ENCODE peak calls at places on chromosomes 5 and 9, in six cellular contexts. U is mesendoderm, V is stomach, K is IMR-90, G is kidney, F is heart right ventricle. H is an unnamed sample. For H3K4me1, the result is how much of the 10 kb centered on the place peaks cover.

GRCh38 chr9:92097997-92098482 is 17.2 kb downstream of the SPTLC1 start:
- DNase-seq in U (peak), V (peak), K (peak), G (peak), F (peak), H (peak)

GRCh38 chr5:86909461-86909881 is 291.7 kb downstream of the COX7C start:
- DNase-seq in U (peak), V (no peak), K (peak), G (no peak), F (no peak), H (no peak)

GRCh38 chr5:179422213-179422839 is 77.1 kb upstream of the ADAMTS2 start:
- DNase-seq in U (no peak), V (no peak), K (no peak), G (no peak), F (no peak), H (no peak)

GRCh38 chr5:135497971-135498661 is 37.6 kb downstream of the NEUROG1 start:
- DNase-seq in U (no peak), V (no peak), K (no peak), G (no peak), F (no peak), H (no peak)

GRCh38 chr9:93041108-93041802 is 17.2 kb upstream of the SUSD3 start:
- DNase-seq in U (peak), V (no peak), K (no peak), G (no peak), F (no peak), H (no peak)

GRCh38 chr9:36163840-36164175 is 5.4 kb upstream of the CCIN start:
- DNase-seq in U (no peak), V (no peak), K (peak), G (peak), F (no peak), H (no peak)

GRCh38 chr5:126248611-126249010 is 174.6 kb upstream of the GRAMD2B start:
- DNase-seq in U (no peak), V (no peak), K (no peak), G (no peak), F (no peak), H (no peak)

GRCh38 chr9:6576930-6577329 is 68.6 kb downstream of the GLDC start:
- DNase-seq in U (no peak), V (no peak), K (no peak), G (no peak), F (no peak), H (no peak)

GRCh38 chr5:141882594-141883183 is 4.5 kb upstream of the PCDH1 start:
- DNase-seq in U (peak), V (no peak), K (no peak), G (peak), F (no peak), H (no peak)

GRCh38 chr5:11595045-11595444 is 309.2 kb downstream of the CTNND2 start:
- DNase-seq in U (peak), V (no peak), K (no peak), G (no peak), F (no peak), H (no peak)

GRCh38 chr9:129225815-129226214 is 47.8 kb upstream of the IER5L start:
- DNase-seq in U (peak), V (peak), K (peak), G (peak), F (peak), H (peak)

GRCh38 chr5:145347026-145347616 is 488.0 kb downstream of the PRELID2 start:
- DNase-seq in U (peak), V (no peak), K (peak), G (no peak), F (no peak), H (no peak)

GRCh38 chr9:2140600-2141223 is 125.6 kb downstream of the SMARCA2 start:
- DNase-seq in U (no peak), V (no peak), K (no peak), G (no peak), F (no peak), H (no peak)

GRCh38 chr5:13115476-13115875 is 829.0 kb downstream of the DNAH5 start:
- DNase-seq in U (no peak), V (no peak), K (no peak), G (no peak), F (no peak), H (no peak)

GRCh38 chr5:179820483-179821297 is at the start of gene SQSTM1:
- DNase-seq in U (peak), V (peak), K (peak), G (peak), F (peak), H (peak)

DNA sequence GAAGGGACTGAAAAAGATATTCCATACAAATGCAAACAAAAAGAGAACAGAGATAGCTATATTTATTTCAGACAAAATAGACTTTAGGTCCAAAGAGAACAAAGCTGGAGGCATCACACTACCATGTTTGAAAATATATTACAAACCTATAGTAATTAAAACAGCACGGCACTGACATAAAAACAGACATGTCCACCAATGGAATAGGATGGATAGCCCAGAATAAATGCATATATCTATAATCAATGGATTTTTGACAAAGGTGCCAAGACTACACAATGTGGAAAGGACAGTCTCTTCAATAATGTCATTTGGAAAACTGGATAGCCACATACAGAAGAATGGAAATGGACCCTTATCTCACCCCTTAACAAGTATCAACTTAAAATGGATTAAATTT is 10.2 kb downstream of the PRKAA1 start:
- DNase-seq in U (no peak), V (no peak), K (no peak), G (no peak), F (no peak), H (no peak)
- H3K4me1 ChIP-seq in U (under half), V (under half), K (under half), G (under half), F (half or more), H (under half)

GRCh38 chr9:135501261-135502167 is 1.0 kb downstream of the MRPS2 start:
- DNase-seq in U (peak), V (peak), K (no peak), G (peak), F (no peak), H (peak)

GRCh38 chr9:135499326-135500070 is 984 bp upstream of the MRPS2 start:
- DNase-seq in U (peak), V (peak), K (peak), G (peak), F (peak), H (peak)

GRCh38 chr9:135500071-135500524 is 384 bp upstream of the MRPS2 start:
- DNase-seq in U (no peak), V (no peak), K (peak), G (no peak), F (no peak), H (no peak)

GRCh38 chr9:135500525-135501260 is at the start of gene MRPS2:
- DNase-seq in U (peak), V (peak), K (peak), G (peak), F (peak), H (peak)

GRCh38 chr9:135498381-135499126 is 1.9 kb upstream of the MRPS2 start:
- DNase-seq in U (no peak), V (no peak), K (no peak), G (peak), F (no peak), H (peak)
- H3K4me3 ChIP-seq in U (no peak), V (no peak), K (no peak), G (no peak), F (no peak), H (peak)

GRCh38 chr9:78296893-78297671 is at the start of gene PSAT1:
- DNase-seq in U (peak), V (peak), K (peak), G (peak), F (peak), H (peak)

GRCh38 chr9:78296208-78296892 is 575 bp upstream of the PSAT1 start:
- DNase-seq in U (peak), V (peak), K (peak), G (no peak), F (peak), H (peak)

GRCh38 chr9:78294290-78295176 is 2.4 kb upstream of the PSAT1 start:
- DNase-seq in U (no peak), V (no peak), K (no peak), G (no peak), F (no peak), H (no peak)

GRCh38 chr9:78295177-78295575 is 1.7 kb upstream of the PSAT1 start:
- DNase-seq in U (peak), V (no peak), K (no peak), G (no peak), F (no peak), H (no peak)

DNA sequence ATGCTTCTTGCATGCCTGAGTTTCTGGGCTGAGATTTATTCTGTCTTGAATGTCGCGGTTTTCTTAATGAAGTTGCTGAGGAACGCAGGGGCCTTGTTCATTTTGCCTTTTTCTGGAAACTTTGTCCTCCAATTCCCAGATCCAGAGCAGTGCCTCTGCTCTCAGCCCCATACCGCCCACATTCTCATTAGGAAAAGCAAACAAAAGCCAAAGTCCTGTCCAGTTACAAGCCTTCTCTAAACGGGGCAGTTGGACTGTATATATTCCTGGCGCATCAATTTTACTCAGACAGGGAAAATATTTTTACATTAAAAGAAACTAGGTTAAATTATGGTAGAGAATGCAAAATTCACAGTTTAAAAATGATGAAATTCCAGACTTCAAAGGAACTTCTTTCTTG is 1.2 kb upstream of the PSAT1 start:
- DNase-seq in U (no peak), V (no peak), K (no peak), G (no peak), F (no peak), H (no peak)
- H3K27ac ChIP-seq in U (peak), V (no peak), K (peak), G (no peak), F (no peak), H (no peak)

GRCh38 chr5:38467353-38468040 is 88.9 kb downstream of the LIFR start:
- DNase-seq in U (no peak), V (peak), K (peak), G (peak), F (peak), H (no peak)
- H3K4me1 ChIP-seq in U (under half), V (under half), K (under half), G (half or more), F (half or more), H (under half)

GRCh38 chr9:85914108-85914507 is 26.8 kb upstream of the NAA35 start:
- DNase-seq in U (no peak), V (no peak), K (no peak), G (no peak), F (no peak), H (no peak)
- H3K4me3 ChIP-seq in U (no peak), V (no peak), K (no peak), G (no peak), F (no peak), H (no peak)

DNA sequence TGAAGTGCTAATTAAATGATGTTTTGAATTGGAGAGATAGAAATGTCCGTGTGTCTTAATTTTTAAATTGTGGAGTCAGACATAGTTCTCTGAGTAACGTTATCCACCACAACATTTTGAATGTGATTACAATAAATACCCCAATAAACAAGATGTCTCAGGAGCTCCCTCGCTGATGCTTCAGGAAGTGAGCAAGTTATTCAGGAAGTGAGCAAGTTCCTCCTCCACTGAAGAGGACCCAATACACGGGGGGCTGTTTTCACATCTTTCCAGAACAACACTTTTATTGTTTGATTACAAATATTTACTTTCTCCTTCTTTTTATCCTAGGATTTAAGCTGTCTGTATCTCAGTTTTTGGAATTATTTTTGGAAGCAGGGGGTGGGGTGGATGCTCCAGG is 363.8 kb downstream of the LRRC70 start:
- DNase-seq in U (no peak), V (no peak), K (no peak), G (no peak), F (no peak), H (no peak)
- H3K27ac ChIP-seq in U (no peak), V (no peak), K (no peak), G (no peak), F (no peak), H (no peak)

DNA sequence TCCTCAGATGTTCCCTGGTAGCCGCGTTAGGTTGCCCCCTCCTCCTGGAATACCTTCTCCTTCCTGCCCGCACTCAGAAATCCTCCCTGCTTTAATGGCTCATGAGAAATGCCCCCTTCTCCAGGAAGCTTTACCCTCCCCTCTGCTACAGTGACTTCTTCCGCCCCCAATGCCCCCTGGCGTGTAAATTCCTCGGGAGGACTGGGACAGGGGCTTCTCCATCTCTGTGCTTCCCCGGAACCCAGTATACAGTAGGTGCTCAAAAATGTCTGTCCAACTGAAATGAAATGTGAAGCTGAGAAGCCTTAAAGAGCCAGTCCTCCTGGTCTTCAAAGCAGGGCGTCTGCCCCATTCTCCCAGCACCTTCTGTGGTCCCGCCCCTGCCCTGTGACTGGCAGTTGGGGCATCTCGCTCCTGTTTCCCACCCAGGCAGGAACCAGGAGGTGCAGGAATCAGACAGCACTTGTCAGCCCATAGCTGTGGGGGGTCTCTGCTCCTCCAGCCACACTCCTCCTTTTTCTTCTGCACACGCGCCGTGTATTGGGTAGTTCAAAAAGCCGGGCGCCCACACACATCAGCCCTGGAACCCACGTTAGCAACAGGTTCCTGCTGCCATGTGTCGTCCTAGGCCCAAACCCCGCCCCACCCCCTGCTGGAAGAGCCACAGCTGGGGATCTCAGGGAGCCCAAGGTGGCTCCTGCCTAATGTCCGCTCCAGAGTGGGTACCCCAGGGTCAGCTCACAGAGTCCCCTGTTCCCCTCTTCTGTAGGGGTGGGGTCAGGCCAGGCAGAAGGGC is 16.0 kb downstream of the FIBCD1 start:
- DNase-seq in U (no peak), V (no peak), K (no peak), G (no peak), F (no peak), H (no peak)
- H3K4me1 ChIP-seq in U (under half), V (under half), K (under half), G (under half), F (under half), H (under half)

DNA sequence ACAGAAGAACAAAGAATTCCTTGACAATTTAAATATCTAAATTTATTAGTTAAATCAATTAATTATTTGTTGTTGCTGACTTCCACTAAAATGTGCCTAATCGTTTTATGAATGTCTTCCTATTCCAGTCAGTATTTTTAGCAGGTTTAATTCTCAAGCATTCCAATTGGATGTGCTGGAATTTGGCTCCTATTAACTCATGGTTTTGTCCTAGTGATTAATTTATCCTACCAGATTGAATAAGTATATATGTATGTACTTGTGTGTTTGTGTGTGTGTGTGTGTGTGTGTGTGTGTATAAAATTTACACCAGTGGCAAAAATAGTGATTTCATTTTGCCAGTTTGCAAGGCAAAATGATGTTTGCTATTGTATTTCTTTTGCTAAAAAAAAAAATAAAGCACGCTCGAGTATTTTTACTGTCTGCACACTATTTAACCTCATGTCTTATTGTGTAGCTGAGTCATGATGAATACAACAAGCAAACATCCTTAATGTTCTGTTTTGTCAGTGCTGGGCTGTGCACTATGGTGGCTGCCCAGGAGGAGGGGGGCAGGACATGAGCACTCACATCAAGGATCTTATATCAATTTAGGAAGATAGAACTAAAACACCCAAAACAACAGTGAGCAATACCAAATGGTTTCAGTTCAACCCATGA is 375.5 kb downstream of the PDE4D start:
- DNase-seq in U (no peak), V (no peak), K (peak), G (no peak), F (no peak), H (no peak)
- H3K4me3 ChIP-seq in U (no peak), V (no peak), K (no peak), G (no peak), F (no peak), H (no peak)

GRCh38 chr9:88757406-88758010 is 222.5 kb downstream of the NXNL2 start:
- DNase-seq in U (no peak), V (no peak), K (peak), G (peak), F (no peak), H (no peak)
- H3K27ac ChIP-seq in U (no peak), V (no peak), K (no peak), G (no peak), F (no peak), H (no peak)

GRCh38 chr5:76460104-76460503 is 57.0 kb downstream of the IQGAP2 start:
- DNase-seq in U (no peak), V (no peak), K (no peak), G (no peak), F (no peak), H (no peak)

GRCh38 chr5:76458492-76458863 is 55.4 kb downstream of the IQGAP2 start:
- DNase-seq in U (no peak), V (no peak), K (no peak), G (no peak), F (no peak), H (no peak)

GRCh38 chr5:76456258-76456657 is 53.2 kb downstream of the IQGAP2 start:
- DNase-seq in U (no peak), V (no peak), K (no peak), G (no peak), F (no peak), H (no peak)

GRCh38 chr5:76455531-76456132 is 52.5 kb downstream of the IQGAP2 start:
- DNase-seq in U (peak), V (no peak), K (no peak), G (no peak), F (no peak), H (no peak)

GRCh38 chr5:76457685-76458491 is 54.8 kb downstream of the IQGAP2 start:
- DNase-seq in U (peak), V (no peak), K (no peak), G (no peak), F (no peak), H (no peak)
- H3K4me1 ChIP-seq in U (under half), V (under half), K (under half), G (under half), F (under half), H (under half)

H was measured in lower lobe of right lung.